ENCODE peak calls at places on chromosomes 4 and X, in six cellular contexts. O, K, L, B, W and X are unnamed samples.
A peak's percentile ranks its signal among the peaks of the same experiment; 100 is the strongest.

GRCh38 chrX:81286075-81286474 is 84.2 kb downstream of the SH3BGRL start:
- DNase-seq in W (no peak), B (no peak), K (no peak), L (no peak), O (no peak), X (no peak)

GRCh38 chr4:184267673-184268573 is 50.2 kb upstream of the ENPP6 start:
- DNase-seq in O (peak; percentile 37), L (peak; percentile 91), K (peak; percentile 51), W (peak; percentile 79), B (no peak), X (peak; percentile 56)

GRCh38 chr4:1245481-1246051 is 3.4 kb downstream of the CTBP1 start:
- DNase-seq in B (no peak), O (no peak), K (no peak), L (peak; percentile 79), W (no peak), X (peak; percentile 5)

GRCh38 chr4:106421441-106422296 is 53.1 kb upstream of the GIMD1 start:
- DNase-seq in B (no peak), O (no peak), K (no peak), L (no peak), W (no peak), X (no peak)

GRCh38 chr4:102299708-102300107 is 45.6 kb downstream of the SLC39A8 start:
- DNase-seq in K (peak; percentile 5), B (peak; percentile 20), L (no peak), W (peak; percentile 36), O (peak; percentile 27), X (peak; percentile 38)

GRCh38 chrX:104566921-104567501 is 1.0 kb downstream of the IL1RAPL2 start:
- DNase-seq in W (no peak), L (no peak), O (peak; percentile 5), K (no peak), B (no peak), X (no peak)

GRCh38 chr4:72076562-72076961 is 44.8 kb downstream of the NPFFR2 start:
- DNase-seq in W (no peak), L (no peak), B (no peak), K (no peak), O (peak; percentile 1), X (no peak)

GRCh38 chrX:77442728-77443127 is 4.5 kb upstream of the FGF16 start:
- DNase-seq in O (peak; percentile 63), W (no peak), L (no peak), B (no peak), K (no peak), X (no peak)

GRCh38 chr4:169188204-169188603 is 82.6 kb downstream of the SH3RF1 start:
- DNase-seq in B (no peak), W (no peak), L (no peak), O (no peak), K (no peak), X (no peak)

GRCh38 chrX:7542566-7542965 is 300.4 kb upstream of the VCX start:
- DNase-seq in O (no peak), K (no peak), W (no peak), L (no peak), B (no peak), X (no peak)

GRCh38 chrX:102976290-102976689 is 39.2 kb downstream of the RAB40AL start:
- DNase-seq in K (no peak), L (no peak), W (no peak), B (no peak), O (no peak), X (no peak)

GRCh38 chr4:34731045-34731444 is 1513.3 kb downstream of the ARAP2 start:
- DNase-seq in O (no peak), K (no peak), L (no peak), W (no peak), B (no peak), X (no peak)

GRCh38 chrX:45843518-45843917 is 642.8 kb upstream of the DIPK2B start:
- DNase-seq in O (no peak), K (no peak), W (no peak), B (no peak), L (no peak), X (no peak)